ENCODE peak calls at places on chromosome 17, in four cellular contexts. One of them, this sample, is unnamed.

GRCh38 chr17:50830298-50830697 is 5.1 kb upstream of the WFIKKN2 start:
- DNase-seq in spleen: no peak
- DNase-seq in neural progenitor cell: no peak
- DNase-seq in thyroid gland: no peak
- DNase-seq in this sample: no peak

GRCh38 chr17:73901661-73902415 is 257.6 kb upstream of the SDK2 start:
- DNase-seq in spleen: peak; percentile 82
- DNase-seq in neural progenitor cell: peak; percentile 79
- DNase-seq in thyroid gland: peak; percentile 28
- DNase-seq in this sample: no peak

GRCh38 chr17:1997587-1998425 is 27.3 kb downstream of the RTN4RL1 start:
- DNase-seq in spleen: no peak
- DNase-seq in neural progenitor cell: peak; percentile 78
- DNase-seq in thyroid gland: peak; percentile 56
- DNase-seq in this sample: no peak

GRCh38 chr17:37088459-37088858 is 139.7 kb downstream of the AATF start:
- DNase-seq in spleen: no peak
- DNase-seq in neural progenitor cell: no peak
- DNase-seq in thyroid gland: peak; percentile 35
- DNase-seq in this sample: no peak

GRCh38 chr17:57853695-57854094 is 3.9 kb upstream of the MRPS23 start:
- DNase-seq in spleen: no peak
- DNase-seq in neural progenitor cell: no peak
- DNase-seq in thyroid gland: peak; percentile 87
- DNase-seq in this sample: no peak

GRCh38 chr17:5861849-5862248 is 208.3 kb upstream of the WSCD1 start:
- DNase-seq in spleen: no peak
- DNase-seq in neural progenitor cell: no peak
- DNase-seq in thyroid gland: no peak
- DNase-seq in this sample: no peak

GRCh38 chr17:73420897-73421296 is 109.1 kb upstream of the CDC42EP4 start:
- DNase-seq in spleen: peak; percentile 47
- DNase-seq in neural progenitor cell: no peak
- DNase-seq in thyroid gland: no peak
- DNase-seq in this sample: no peak

GRCh38 chr17:8681175-8681949 is 50.8 kb upstream of the MYH10 start:
- DNase-seq in spleen: no peak
- DNase-seq in neural progenitor cell: no peak
- DNase-seq in thyroid gland: no peak
- DNase-seq in this sample: no peak

GRCh38 chr17:17417718-17418151 is 59.1 kb upstream of the MED9 start:
- DNase-seq in spleen: no peak
- DNase-seq in neural progenitor cell: no peak
- DNase-seq in thyroid gland: no peak
- DNase-seq in this sample: no peak

GRCh38 chr17:72935984-72936383 is 156.5 kb downstream of the SLC39A11 start:
- DNase-seq in spleen: no peak
- DNase-seq in neural progenitor cell: no peak
- DNase-seq in thyroid gland: no peak
- DNase-seq in this sample: no peak

GRCh38 chr17:31293586-31293985 is 3.5 kb downstream of the OMG start:
- DNase-seq in spleen: no peak
- DNase-seq in neural progenitor cell: no peak
- DNase-seq in thyroid gland: no peak
- DNase-seq in this sample: no peak

GRCh38 chr17:12301551-12301950 is 280.9 kb downstream of the MAP2K4 start:
- DNase-seq in spleen: no peak
- DNase-seq in neural progenitor cell: no peak
- DNase-seq in thyroid gland: no peak
- DNase-seq in this sample: no peak

GRCh38 chr17:58330544-58330996 is 2.0 kb upstream of the TSPOAP1 start:
- DNase-seq in spleen: no peak
- DNase-seq in neural progenitor cell: no peak
- DNase-seq in thyroid gland: no peak
- DNase-seq in this sample: no peak

GRCh38 chr17:77375917-77376651 is 235.3 kb downstream of the SEC14L1 start:
- DNase-seq in spleen: peak; percentile 91
- DNase-seq in neural progenitor cell: peak; percentile 42
- DNase-seq in thyroid gland: no peak
- DNase-seq in this sample: no peak

GRCh38 chr17:82475458-82475857 is 16.9 kb downstream of the NARF start:
- DNase-seq in spleen: no peak
- DNase-seq in neural progenitor cell: no peak
- DNase-seq in thyroid gland: no peak
- DNase-seq in this sample: no peak

GRCh38 chr17:66481259-66481658 is 178.8 kb downstream of the PRKCA start:
- DNase-seq in spleen: no peak
- DNase-seq in neural progenitor cell: no peak
- DNase-seq in thyroid gland: no peak
- DNase-seq in this sample: no peak

GRCh38 chr17:72719582-72720493 is 372.6 kb downstream of the SLC39A11 start:
- DNase-seq in spleen: peak; percentile 76
- DNase-seq in neural progenitor cell: no peak
- DNase-seq in thyroid gland: no peak
- DNase-seq in this sample: no peak

GRCh38 chr17:17959520-17960361 is 12.5 kb downstream of the TOM1L2 start:
- DNase-seq in spleen: no peak
- DNase-seq in neural progenitor cell: no peak
- DNase-seq in thyroid gland: no peak
- DNase-seq in this sample: no peak

GRCh38 chr17:74211929-74212261 is 1.5 kb upstream of the TTYH2 start:
- DNase-seq in spleen: no peak
- DNase-seq in neural progenitor cell: no peak
- DNase-seq in thyroid gland: no peak
- DNase-seq in this sample: peak; percentile 59

GRCh38 chr17:38750312-38751121 is 2.0 kb upstream of the PSMB3 start:
- DNase-seq in spleen: peak; percentile 77
- DNase-seq in neural progenitor cell: peak; percentile 75
- DNase-seq in thyroid gland: peak; percentile 43
- DNase-seq in this sample: peak; percentile 70

GRCh38 chr17:8869416-8869815 is 1.9 kb upstream of the PIK3R6 start:
- DNase-seq in spleen: no peak
- DNase-seq in neural progenitor cell: no peak
- DNase-seq in thyroid gland: no peak
- DNase-seq in this sample: no peak

GRCh38 chr17:31224366-31224765 is 72.7 kb downstream of the OMG start:
- DNase-seq in spleen: no peak
- DNase-seq in neural progenitor cell: no peak
- DNase-seq in thyroid gland: no peak
- DNase-seq in this sample: no peak

GRCh38 chr17:58231644-58232043 is 6.7 kb upstream of the LPO start:
- DNase-seq in spleen: no peak
- DNase-seq in neural progenitor cell: no peak
- DNase-seq in thyroid gland: no peak
- DNase-seq in this sample: no peak

GRCh38 chr17:66533572-66533971 is 231.2 kb downstream of the PRKCA start:
- DNase-seq in spleen: no peak
- DNase-seq in neural progenitor cell: peak; percentile 84
- DNase-seq in thyroid gland: peak; percentile 41
- DNase-seq in this sample: no peak

GRCh38 chr17:13503526-13503925 is 98.2 kb downstream of the HS3ST3A1 start:
- DNase-seq in spleen: no peak
- DNase-seq in neural progenitor cell: no peak
- DNase-seq in thyroid gland: no peak
- DNase-seq in this sample: no peak
- H3K4me1 ChIP-seq in spleen: no peaks in the 10 kb centered on the region
- H3K4me1 ChIP-seq in neural progenitor cell: peaks cover 4% of the 10 kb centered on the region
- H3K4me1 ChIP-seq in thyroid gland: no peaks in the 10 kb centered on the region
- H3K4me1 ChIP-seq in this sample: no peaks in the 10 kb centered on the region

GRCh38 chr17:7215652-7216139 is 3.9 kb downstream of the DLG4 start:
- DNase-seq in spleen: no peak
- DNase-seq in neural progenitor cell: peak; percentile 41
- DNase-seq in thyroid gland: no peak
- DNase-seq in this sample: peak; percentile 64
- H3K4me1 ChIP-seq in spleen: peaks cover 53% of the 10 kb centered on the region
- H3K4me1 ChIP-seq in neural progenitor cell: peaks cover 56% of the 10 kb centered on the region
- H3K4me1 ChIP-seq in thyroid gland: peaks cover 27% of the 10 kb centered on the region
- H3K4me1 ChIP-seq in this sample: peaks cover 67% of the 10 kb centered on the region

GRCh38 chr17:49741009-49741691 is 22.8 kb downstream of the FAM117A start:
- DNase-seq in spleen: no peak
- DNase-seq in neural progenitor cell: no peak
- DNase-seq in thyroid gland: no peak
- DNase-seq in this sample: no peak
- H3K4me1 ChIP-seq in spleen: peaks cover 86% of the 10 kb centered on the region
- H3K4me1 ChIP-seq in neural progenitor cell: peaks cover 16% of the 10 kb centered on the region
- H3K4me1 ChIP-seq in thyroid gland: peaks cover 57% of the 10 kb centered on the region
- H3K4me1 ChIP-seq in this sample: no peaks in the 10 kb centered on the region

GRCh38 chr17:63701477-63702222 is 1.7 kb upstream of the LIMD2 start:
- DNase-seq in spleen: peak; percentile 93
- DNase-seq in neural progenitor cell: no peak
- DNase-seq in thyroid gland: no peak
- DNase-seq in this sample: peak; percentile 88
- H3K4me1 ChIP-seq in spleen: peaks cover 48% of the 10 kb centered on the region
- H3K4me1 ChIP-seq in neural progenitor cell: peaks cover 11% of the 10 kb centered on the region
- H3K4me1 ChIP-seq in thyroid gland: peaks cover 6% of the 10 kb centered on the region
- H3K4me1 ChIP-seq in this sample: peaks cover 55% of the 10 kb centered on the region

GRCh38 chr17:682150-682549 is 32.5 kb downstream of the VPS53 start:
- DNase-seq in spleen: no peak
- DNase-seq in neural progenitor cell: peak; percentile 29
- DNase-seq in thyroid gland: no peak
- DNase-seq in this sample: no peak

GRCh38 chr17:683040-683439 is 31.6 kb downstream of the VPS53 start:
- DNase-seq in spleen: no peak
- DNase-seq in neural progenitor cell: no peak
- DNase-seq in thyroid gland: no peak
- DNase-seq in this sample: no peak

GRCh38 chr17:679491-679890 is 35.1 kb downstream of the VPS53 start:
- DNase-seq in spleen: no peak
- DNase-seq in neural progenitor cell: no peak
- DNase-seq in thyroid gland: no peak
- DNase-seq in this sample: no peak

GRCh38 chr17:681738-682137 is 32.9 kb downstream of the VPS53 start:
- DNase-seq in spleen: no peak
- DNase-seq in neural progenitor cell: peak; percentile 79
- DNase-seq in thyroid gland: no peak
- DNase-seq in this sample: no peak

GRCh38 chr17:680554-680953 is 34.1 kb downstream of the VPS53 start:
- DNase-seq in spleen: no peak
- DNase-seq in neural progenitor cell: no peak
- DNase-seq in thyroid gland: no peak
- DNase-seq in this sample: no peak
- H3K4me1 ChIP-seq in spleen: no peaks in the 10 kb centered on the region
- H3K4me1 ChIP-seq in neural progenitor cell: peaks cover 28% of the 10 kb centered on the region
- H3K4me1 ChIP-seq in thyroid gland: peaks cover 16% of the 10 kb centered on the region
- H3K4me1 ChIP-seq in this sample: peaks cover 15% of the 10 kb centered on the region

GRCh38 chr17:48048321-48049140 is at the start of gene NFE2L1:
- DNase-seq in spleen: no peak
- DNase-seq in neural progenitor cell: no peak
- DNase-seq in thyroid gland: peak; percentile 94
- DNase-seq in this sample: peak; percentile 81
- H3K4me1 ChIP-seq in spleen: peaks cover 56% of the 10 kb centered on the region
- H3K4me1 ChIP-seq in neural progenitor cell: peaks cover 28% of the 10 kb centered on the region
- H3K4me1 ChIP-seq in thyroid gland: peaks cover 46% of the 10 kb centered on the region
- H3K4me1 ChIP-seq in this sample: peaks cover 72% of the 10 kb centered on the region

DNA sequence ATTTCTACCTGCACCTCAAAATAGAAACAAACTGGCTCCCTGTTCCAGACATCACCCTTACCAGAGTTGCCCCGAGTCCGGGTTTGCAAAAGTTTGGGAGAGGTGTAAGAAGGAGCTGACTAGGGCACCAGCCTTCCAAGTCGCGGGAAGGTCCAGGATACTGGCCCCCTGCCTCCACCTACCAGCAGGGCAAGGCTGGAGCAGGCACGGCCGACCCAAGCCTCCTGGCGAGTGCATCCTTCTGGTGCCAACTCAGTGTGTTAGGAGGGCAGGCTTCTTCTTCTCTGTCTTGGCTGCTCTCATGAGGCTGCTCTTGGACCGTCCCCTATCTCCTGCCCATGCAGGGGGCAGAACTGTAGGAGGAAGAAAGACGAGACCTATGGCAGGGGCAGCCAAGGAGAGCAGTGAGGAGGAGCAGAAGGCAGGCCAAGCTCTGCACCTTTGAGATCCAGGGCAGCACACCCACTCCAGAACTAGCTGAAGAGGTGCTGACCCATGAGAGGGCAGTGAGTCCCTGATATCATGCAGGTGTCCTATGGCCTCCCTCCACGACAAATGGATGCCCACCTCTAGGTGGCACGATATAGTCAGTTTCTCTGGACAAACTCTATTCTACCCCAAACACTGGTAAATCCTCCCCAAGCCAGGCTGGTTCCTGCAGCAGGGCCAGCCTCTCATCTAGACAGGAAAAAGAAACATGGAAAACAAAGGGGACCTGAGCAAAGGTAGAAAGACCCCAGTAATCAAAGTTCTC is 54.4 kb downstream of the CYTH1 start:
- DNase-seq in spleen: no peak
- DNase-seq in neural progenitor cell: no peak
- DNase-seq in thyroid gland: no peak
- DNase-seq in this sample: no peak
- H3K4me1 ChIP-seq in spleen: peaks cover 75% of the 10 kb centered on the region
- H3K4me1 ChIP-seq in neural progenitor cell: peaks cover 37% of the 10 kb centered on the region
- H3K4me1 ChIP-seq in thyroid gland: peaks cover 54% of the 10 kb centered on the region
- H3K4me1 ChIP-seq in this sample: peaks cover 8% of the 10 kb centered on the region

DNA sequence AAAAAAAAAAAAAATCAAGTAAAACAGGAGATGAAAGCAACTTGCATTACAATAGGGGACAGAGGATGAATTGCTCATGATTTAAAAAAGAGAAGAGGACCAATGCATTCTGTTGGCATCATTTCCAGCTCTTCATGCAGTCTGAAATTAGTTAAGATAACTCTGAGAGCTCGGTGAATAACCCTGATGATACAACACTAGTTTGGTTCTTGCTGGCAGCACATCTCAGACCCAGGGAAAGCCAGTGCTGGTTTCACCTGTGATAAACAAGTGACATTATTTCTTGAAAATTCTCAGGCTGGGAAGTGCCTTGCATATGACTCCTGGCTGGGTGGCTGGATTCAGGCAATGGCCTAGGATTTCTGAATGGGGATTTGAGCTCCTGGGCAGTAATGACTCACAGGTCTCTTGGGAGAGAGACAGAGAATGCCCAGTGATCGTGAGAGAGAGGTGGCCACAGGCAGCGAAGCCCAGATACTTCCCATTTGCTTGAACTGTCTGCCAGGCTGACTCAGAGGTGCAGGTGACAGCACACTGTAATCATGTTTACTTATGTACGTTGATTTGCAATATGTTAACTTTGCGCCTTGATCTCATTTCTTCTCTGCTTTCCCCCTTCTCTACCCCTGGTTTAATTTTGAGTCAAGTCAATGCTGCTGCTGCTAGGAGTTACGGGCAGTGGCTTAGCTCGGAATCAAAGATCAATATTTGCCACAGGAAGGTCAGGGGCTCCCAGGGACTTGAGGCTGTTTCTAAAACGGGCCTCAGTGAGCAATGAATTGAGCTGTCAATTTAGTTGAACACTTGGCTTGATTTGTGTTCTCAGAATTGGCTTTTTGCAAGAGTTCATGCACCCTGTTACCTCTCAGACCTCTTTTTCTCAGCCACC is 27.1 kb downstream of the ARSG start:
- DNase-seq in spleen: no peak
- DNase-seq in neural progenitor cell: no peak
- DNase-seq in thyroid gland: no peak
- DNase-seq in this sample: no peak
- H3K4me1 ChIP-seq in spleen: peaks cover 9% of the 10 kb centered on the region
- H3K4me1 ChIP-seq in neural progenitor cell: peaks cover 5% of the 10 kb centered on the region
- H3K4me1 ChIP-seq in thyroid gland: no peaks in the 10 kb centered on the region
- H3K4me1 ChIP-seq in this sample: peaks cover 23% of the 10 kb centered on the region

This sample was measured in Karpas-422.